ENCODE peak calls at places on chromosomes 13 and 19, in six cellular contexts. Q is spleen, A is body of pancreas, T is type B pancreatic cell, U is pancreas, X is fibroblast of mammary gland. H is an unnamed sample.

GRCh38 chr13:49302817-49303216 is 55.1 kb downstream of the CDADC1 start:
- DNase-seq in Q (no peak), A (no peak), T (no peak), U (no peak), X (no peak), H (no peak)

GRCh38 chr19:1907563-1908363 is 2.6 kb downstream of the ADAT3 start:
- DNase-seq in Q (no peak), A (peak; percentile 67), T (no peak), U (peak; percentile 75), X (no peak), H (no peak)

GRCh38 chr13:91031508-91031907 is 316.0 kb upstream of the MIR17HG start:
- DNase-seq in Q (no peak), A (no peak), T (no peak), U (no peak), X (no peak), H (no peak)

GRCh38 chr19:52197964-52198363 is 8.1 kb downstream of the PPP2R1A start:
- DNase-seq in Q (no peak), A (no peak), T (no peak), U (no peak), X (no peak), H (no peak)

GRCh38 chr19:8973501-8974091 is 36.6 kb downstream of the MUC16 start:
- DNase-seq in Q (no peak), A (peak; percentile 9), T (no peak), U (no peak), X (no peak), H (no peak)

GRCh38 chr19:46718157-46718933 is 1.4 kb upstream of the PRKD2 start:
- DNase-seq in Q (peak; percentile 91), A (no peak), T (no peak), U (no peak), X (no peak), H (peak; percentile 50)

GRCh38 chr13:76955236-76955635 is 6.9 kb downstream of the ACOD1 start:
- DNase-seq in Q (no peak), A (no peak), T (no peak), U (no peak), X (no peak), H (no peak)

GRCh38 chr13:97133955-97134354 is 88.2 kb upstream of the MBNL2 start:
- DNase-seq in Q (no peak), A (no peak), T (no peak), U (no peak), X (no peak), H (no peak)

GRCh38 chr13:109869312-109870237 is 83.2 kb upstream of the IRS2 start:
- DNase-seq in Q (peak; percentile 76), A (peak; percentile 93), T (no peak), U (peak; percentile 84), X (no peak), H (no peak)

GRCh38 chr13:98307744-98308524 is 130.9 kb upstream of the RNF113B start:
- DNase-seq in Q (no peak), A (no peak), T (no peak), U (no peak), X (peak; percentile 48), H (no peak)

GRCh38 chr19:40210919-40211318 is 7.3 kb downstream of the TTC9B start:
- DNase-seq in Q (no peak), A (no peak), T (no peak), U (no peak), X (no peak), H (no peak)
- TF ChIP-seq CTCF in Q (no peak), A (no peak), T (no peak), U (no peak), X (no peak), H (no peak)

GRCh38 chr19:35247526-35248309 is 1.1 kb upstream of the LSR start:
- DNase-seq in Q (peak; percentile 87), A (peak; percentile 96), T (peak; percentile 88), U (peak; percentile 95), X (no peak), H (peak; percentile 16)
- TF ChIP-seq CTCF in Q (peak; percentile 50), A (peak; percentile 91), T (peak; percentile 59), U (no peak), X (no peak), H (peak; percentile 15)

GRCh38 chr19:15404097-15404779 is 14.6 kb downstream of the AKAP8L start:
- DNase-seq in Q (no peak), A (no peak), T (no peak), U (no peak), X (no peak), H (no peak)
- TF ChIP-seq CTCF in Q (no peak), A (no peak), T (no peak), U (no peak), X (no peak), H (no peak)

DNA sequence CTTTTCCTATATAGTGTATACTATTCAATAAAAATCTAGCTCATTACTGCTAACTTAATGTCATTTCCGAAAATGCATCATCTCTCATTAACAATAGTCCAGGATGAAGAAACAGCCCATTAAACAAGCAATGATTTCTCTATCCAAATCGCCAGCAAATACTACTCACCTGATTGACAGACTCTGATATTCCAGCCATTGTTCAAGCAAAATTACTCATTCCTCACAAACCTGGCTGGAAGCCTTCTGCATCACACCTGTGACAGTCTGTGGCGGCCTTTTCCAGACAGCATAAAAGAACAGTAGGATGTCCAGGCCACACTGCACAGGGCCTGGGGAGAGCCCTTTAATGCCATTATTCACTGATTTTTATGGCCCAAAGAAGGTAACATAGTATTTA is 115.9 kb downstream of the ABCC4 start:
- DNase-seq in Q (no peak), A (no peak), T (no peak), U (no peak), X (no peak), H (no peak)
- TF ChIP-seq CTCF in Q (no peak), A (no peak), T (no peak), U (no peak), X (no peak), H (no peak)

DNA sequence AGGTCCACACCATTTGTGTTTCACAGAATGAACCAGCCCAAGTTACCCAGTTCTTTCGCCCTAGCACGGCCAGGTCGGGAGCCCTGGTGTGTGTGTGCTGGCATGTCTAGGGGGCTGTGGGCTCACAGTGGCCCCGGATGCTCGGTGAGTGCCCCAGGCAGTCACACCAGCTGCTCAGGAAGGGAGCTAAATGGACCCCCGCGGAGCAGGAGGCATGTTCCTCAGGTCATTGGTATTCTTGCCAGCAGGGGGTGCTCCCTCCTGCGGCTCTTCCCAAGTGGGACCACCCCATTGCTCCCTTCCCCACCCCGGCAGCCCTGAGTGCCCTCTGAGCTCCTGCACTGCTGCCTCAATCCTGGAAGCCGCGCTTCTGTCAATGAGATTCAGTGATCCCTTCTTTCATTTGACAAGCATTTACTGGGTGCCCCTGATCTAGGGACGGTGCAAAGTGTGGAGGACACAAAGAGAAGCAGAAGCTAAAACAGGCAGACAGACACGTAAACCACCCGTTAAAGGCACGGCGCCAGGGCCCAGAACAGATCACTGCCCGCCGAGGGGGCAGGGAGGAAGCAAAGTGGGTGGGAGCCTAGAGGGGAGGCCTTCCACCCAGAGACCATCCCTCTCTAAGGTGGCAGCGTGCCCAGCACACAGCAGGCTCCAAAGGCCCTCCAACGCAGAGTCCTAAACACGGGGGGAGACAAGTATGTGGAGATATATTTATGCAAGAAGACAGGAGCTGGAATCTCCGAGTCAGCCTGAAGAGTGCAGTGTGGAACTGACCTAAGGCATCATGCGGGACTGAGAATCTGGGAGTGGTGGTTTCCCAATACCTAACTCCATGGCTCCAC is 5.2 kb upstream of the ADPRHL1 start:
- DNase-seq in Q (no peak), A (no peak), T (no peak), U (no peak), X (peak; percentile 16), H (no peak)
- TF ChIP-seq CTCF in Q (peak; percentile 34), A (no peak), T (peak; percentile 64), U (no peak), X (peak; percentile 39), H (no peak)

GRCh38 chr13:26971990-26972888 is 199.4 kb downstream of the USP12 start:
- DNase-seq in Q (peak; percentile 72), A (peak; percentile 70), T (no peak), U (peak; percentile 63), X (peak; percentile 15), H (no peak)
- TF ChIP-seq CTCF in Q (no peak), A (peak; percentile 72), T (peak; percentile 47), U (no peak), X (peak; percentile 34), H (no peak)

GRCh38 chr19:14027856-14028450 is at the start of gene RLN3:
- DNase-seq in Q (no peak), A (no peak), T (no peak), U (no peak), X (no peak), H (no peak)

GRCh38 chr19:14021474-14021873 is 6.5 kb upstream of the RLN3 start:
- DNase-seq in Q (no peak), A (no peak), T (no peak), U (no peak), X (no peak), H (no peak)

GRCh38 chr19:14022469-14022868 is 5.5 kb upstream of the RLN3 start:
- DNase-seq in Q (no peak), A (no peak), T (no peak), U (no peak), X (no peak), H (no peak)

GRCh38 chr19:14019100-14019499 is 8.8 kb upstream of the RLN3 start:
- DNase-seq in Q (no peak), A (no peak), T (no peak), U (no peak), X (no peak), H (no peak)

GRCh38 chr19:14023404-14024235 is 4.3 kb upstream of the RLN3 start:
- DNase-seq in Q (peak; percentile 82), A (peak; percentile 64), T (no peak), U (peak; percentile 64), X (no peak), H (no peak)
- TF ChIP-seq CTCF in Q (peak; percentile 69), A (peak; percentile 76), T (peak; percentile 74), U (peak; percentile 12), X (no peak), H (no peak)

GRCh38 chr19:7866399-7867091 is 7.6 kb downstream of the PRR36 start:
- DNase-seq in Q (no peak), A (no peak), T (no peak), U (no peak), X (no peak), H (no peak)
- TF ChIP-seq CTCF in Q (no peak), A (no peak), T (no peak), U (no peak), X (no peak), H (no peak)

DNA sequence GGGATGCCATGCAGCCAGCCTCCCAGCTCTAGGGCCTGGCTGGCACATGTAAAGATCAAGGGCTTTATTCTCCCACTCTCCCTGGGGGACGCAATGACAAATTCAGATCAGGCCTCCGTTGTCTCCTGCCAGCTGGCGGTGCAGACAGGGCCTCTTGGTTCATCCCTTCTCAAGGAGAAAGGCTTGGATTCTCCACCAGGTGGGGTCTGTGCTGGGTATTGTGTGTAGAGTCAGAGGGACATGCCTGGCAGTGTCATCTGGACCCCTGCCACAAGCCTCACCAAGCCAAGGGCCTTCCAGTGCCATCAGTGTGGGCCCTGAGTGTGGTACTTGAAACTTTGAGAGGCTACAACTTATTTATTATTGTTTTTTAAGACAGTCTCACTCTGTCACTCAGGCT is 8.4 kb upstream of the PTPRS start:
- DNase-seq in Q (no peak), A (no peak), T (no peak), U (no peak), X (no peak), H (no peak)
- TF ChIP-seq CTCF in Q (no peak), A (no peak), T (peak; percentile 28), U (no peak), X (no peak), H (no peak)